ENCODE peak calls at places on chromosome 2, in six cellular contexts. V, N, C, I, K and Y are unnamed samples.

GRCh38 chr2:102514061-102514785 is 41.2 kb downstream of the SLC9A4 start:
- DNase-seq in N (no peak), C (no peak), K (no peak), I (peak), V (no peak), Y (no peak)

GRCh38 chr2:160472839-160473251 is 20.8 kb downstream of the RBMS1 start:
- DNase-seq in I (peak), C (no peak), V (no peak), N (no peak), K (no peak), Y (no peak)

GRCh38 chr2:30145826-30146336 is 926 bp upstream of the YPEL5 start:
- DNase-seq in N (no peak), I (no peak), V (no peak), C (no peak), K (no peak), Y (no peak)

GRCh38 chr2:214156971-214157370 is 253.9 kb upstream of the VWC2L start:
- DNase-seq in V (no peak), I (no peak), C (no peak), N (no peak), K (no peak), Y (no peak)

GRCh38 chr2:20619624-20620024 is 31.3 kb downstream of the HS1BP3 start:
- DNase-seq in N (no peak), I (no peak), K (peak), C (no peak), V (no peak), Y (no peak)

GRCh38 chr2:9330639-9331270 is 92.6 kb downstream of the ITGB1BP1 start:
- DNase-seq in C (no peak), I (no peak), N (no peak), V (no peak), K (no peak), Y (no peak)

GRCh38 chr2:241598487-241598886 is 38.5 kb downstream of the THAP4 start:
- DNase-seq in I (no peak), N (no peak), C (no peak), K (no peak), V (no peak), Y (no peak)

GRCh38 chr2:17901246-17901645 is 22.8 kb downstream of the KCNS3 start:
- DNase-seq in K (no peak), C (no peak), I (no peak), N (no peak), V (no peak), Y (no peak)

GRCh38 chr2:47021301-47022009 is 105.8 kb upstream of the MCFD2 start:
- DNase-seq in K (peak), I (no peak), C (no peak), N (no peak), V (no peak), Y (no peak)